ENCODE peak calls at places on chromosomes 16 and 17, in seven cellular contexts. One of them, this sample, is unnamed.

GRCh38 chr16:55853114-55853513 is 20.2 kb upstream of the CES1 start:
- DNase-seq in heart right ventricle: no peak
- DNase-seq in stomach: no peak
- DNase-seq in right lobe of liver: no peak
- DNase-seq in ovary: no peak
- DNase-seq in spleen: no peak
- DNase-seq in uterus: no peak
- DNase-seq in this sample: no peak

GRCh38 chr16:19223235-19223847 is 55.3 kb downstream of the SYT17 start:
- DNase-seq in ovary: no peak
- DNase-seq in uterus: no peak
- DNase-seq in stomach: peak; percentile 81
- DNase-seq in heart right ventricle: no peak
- DNase-seq in spleen: no peak
- DNase-seq in right lobe of liver: no peak
- DNase-seq in this sample: peak; percentile 80

GRCh38 chr16:2816751-2817495 is at the start of gene PRSS21:
- DNase-seq in ovary: no peak
- DNase-seq in spleen: peak; percentile 66
- DNase-seq in right lobe of liver: no peak
- DNase-seq in uterus: no peak
- DNase-seq in heart right ventricle: no peak
- DNase-seq in stomach: no peak
- DNase-seq in this sample: no peak

GRCh38 chr16:88768041-88768876 is 16.8 kb downstream of the PIEZO1 start:
- DNase-seq in ovary: peak; percentile 76
- DNase-seq in uterus: peak; percentile 63
- DNase-seq in spleen: no peak
- DNase-seq in right lobe of liver: peak; percentile 81
- DNase-seq in heart right ventricle: peak; percentile 53
- DNase-seq in stomach: no peak
- DNase-seq in this sample: no peak

GRCh38 chr17:55742272-55743102 is 8.4 kb upstream of the PCTP start:
- DNase-seq in spleen: no peak
- DNase-seq in right lobe of liver: no peak
- DNase-seq in heart right ventricle: no peak
- DNase-seq in ovary: no peak
- DNase-seq in uterus: no peak
- DNase-seq in stomach: no peak
- DNase-seq in this sample: no peak

GRCh38 chr17:40290629-40291296 is 3.1 kb downstream of the CDC6 start:
- DNase-seq in heart right ventricle: no peak
- DNase-seq in right lobe of liver: no peak
- DNase-seq in uterus: no peak
- DNase-seq in spleen: no peak
- DNase-seq in stomach: peak; percentile 46
- DNase-seq in ovary: no peak
- DNase-seq in this sample: no peak

GRCh38 chr17:63293310-63293709 is 152.8 kb downstream of the CYB561 start:
- DNase-seq in right lobe of liver: no peak
- DNase-seq in stomach: no peak
- DNase-seq in uterus: no peak
- DNase-seq in heart right ventricle: no peak
- DNase-seq in spleen: no peak
- DNase-seq in ovary: no peak
- DNase-seq in this sample: no peak

GRCh38 chr17:42340691-42341127 is 47.5 kb downstream of the STAT3 start:
- DNase-seq in uterus: no peak
- DNase-seq in stomach: no peak
- DNase-seq in spleen: no peak
- DNase-seq in right lobe of liver: no peak
- DNase-seq in ovary: no peak
- DNase-seq in heart right ventricle: no peak
- DNase-seq in this sample: no peak

GRCh38 chr16:10314811-10315210 is 71.0 kb upstream of the ATF7IP2 start:
- DNase-seq in uterus: no peak
- DNase-seq in stomach: no peak
- DNase-seq in right lobe of liver: no peak
- DNase-seq in spleen: no peak
- DNase-seq in ovary: no peak
- DNase-seq in heart right ventricle: no peak
- DNase-seq in this sample: no peak

GRCh38 chr17:34125010-34125409 is 130.1 kb upstream of the CCL2 start:
- DNase-seq in stomach: no peak
- DNase-seq in spleen: no peak
- DNase-seq in right lobe of liver: no peak
- DNase-seq in uterus: no peak
- DNase-seq in ovary: no peak
- DNase-seq in heart right ventricle: no peak
- DNase-seq in this sample: no peak

GRCh38 chr17:20156196-20157077 is 147.3 kb downstream of the SPECC1 start:
- DNase-seq in uterus: peak; percentile 18
- DNase-seq in heart right ventricle: peak; percentile 28
- DNase-seq in stomach: peak; percentile 49
- DNase-seq in ovary: peak; percentile 59
- DNase-seq in right lobe of liver: no peak
- DNase-seq in spleen: peak; percentile 87
- DNase-seq in this sample: peak; percentile 58

GRCh38 chr17:79619636-79620206 is 8.9 kb upstream of the RBFOX3 start:
- DNase-seq in heart right ventricle: no peak
- DNase-seq in uterus: peak; percentile 5
- DNase-seq in ovary: no peak
- DNase-seq in spleen: peak; percentile 23
- DNase-seq in stomach: no peak
- DNase-seq in right lobe of liver: peak; percentile 26
- DNase-seq in this sample: peak; percentile 17

GRCh38 chr17:53516643-53517042 is 306.1 kb upstream of the KIF2B start:
- DNase-seq in right lobe of liver: no peak
- DNase-seq in uterus: no peak
- DNase-seq in ovary: no peak
- DNase-seq in spleen: no peak
- DNase-seq in heart right ventricle: no peak
- DNase-seq in stomach: no peak
- DNase-seq in this sample: no peak

GRCh38 chr17:31525801-31526549 is 134.5 kb downstream of the RAB11FIP4 start:
- DNase-seq in ovary: no peak
- DNase-seq in heart right ventricle: no peak
- DNase-seq in spleen: peak; percentile 65
- DNase-seq in uterus: no peak
- DNase-seq in stomach: no peak
- DNase-seq in right lobe of liver: peak; percentile 67
- DNase-seq in this sample: no peak

GRCh38 chr16:56774009-56774408 is 44.1 kb downstream of the NUP93 start:
- DNase-seq in right lobe of liver: no peak
- DNase-seq in spleen: no peak
- DNase-seq in ovary: no peak
- DNase-seq in uterus: no peak
- DNase-seq in stomach: no peak
- DNase-seq in heart right ventricle: no peak
- DNase-seq in this sample: no peak

GRCh38 chr17:50241431-50241830 is 32.8 kb upstream of the TMEM92 start:
- DNase-seq in right lobe of liver: no peak
- DNase-seq in ovary: no peak
- DNase-seq in heart right ventricle: no peak
- DNase-seq in spleen: no peak
- DNase-seq in stomach: no peak
- DNase-seq in uterus: no peak
- DNase-seq in this sample: no peak

GRCh38 chr17:5785867-5786509 is 201.7 kb upstream of the NLRP1 start:
- DNase-seq in right lobe of liver: no peak
- DNase-seq in heart right ventricle: no peak
- DNase-seq in ovary: no peak
- DNase-seq in uterus: no peak
- DNase-seq in stomach: no peak
- DNase-seq in spleen: no peak
- DNase-seq in this sample: no peak

GRCh38 chr16:55367796-55368195 is 43.8 kb downstream of the IRX6 start:
- DNase-seq in spleen: no peak
- DNase-seq in ovary: no peak
- DNase-seq in stomach: no peak
- DNase-seq in heart right ventricle: no peak
- DNase-seq in right lobe of liver: no peak
- DNase-seq in uterus: no peak
- DNase-seq in this sample: no peak

GRCh38 chr16:72946063-72946462 is 101.9 kb downstream of the ZFHX3 start:
- DNase-seq in stomach: no peak
- DNase-seq in uterus: no peak
- DNase-seq in right lobe of liver: peak; percentile 78
- DNase-seq in ovary: no peak
- DNase-seq in spleen: no peak
- DNase-seq in heart right ventricle: no peak
- DNase-seq in this sample: no peak

GRCh38 chr17:40433551-40434384 is 9.5 kb upstream of the IGFBP4 start:
- DNase-seq in heart right ventricle: no peak
- DNase-seq in uterus: peak; percentile 28
- DNase-seq in spleen: peak; percentile 57
- DNase-seq in ovary: no peak
- DNase-seq in stomach: no peak
- DNase-seq in right lobe of liver: peak; percentile 50
- DNase-seq in this sample: no peak

GRCh38 chr16:65032397-65032796 is 89.5 kb downstream of the CDH11 start:
- DNase-seq in stomach: no peak
- DNase-seq in spleen: no peak
- DNase-seq in heart right ventricle: no peak
- DNase-seq in ovary: no peak
- DNase-seq in right lobe of liver: no peak
- DNase-seq in uterus: no peak
- DNase-seq in this sample: no peak

GRCh38 chr17:59370580-59371299 is 39.3 kb downstream of the YPEL2 start:
- DNase-seq in right lobe of liver: no peak
- DNase-seq in stomach: no peak
- DNase-seq in heart right ventricle: no peak
- DNase-seq in spleen: no peak
- DNase-seq in uterus: no peak
- DNase-seq in ovary: no peak
- DNase-seq in this sample: peak; percentile 45
- H3K4me1 ChIP-seq in right lobe of liver: peaks cover 73% of the 10 kb centered on the region
- H3K4me1 ChIP-seq in stomach: peaks cover 92% of the 10 kb centered on the region
- H3K4me1 ChIP-seq in heart right ventricle: peaks cover 100% of the 10 kb centered on the region
- H3K4me1 ChIP-seq in spleen: peaks cover 100% of the 10 kb centered on the region
- H3K4me1 ChIP-seq in uterus: peaks cover 63% of the 10 kb centered on the region
- H3K4me1 ChIP-seq in ovary: peaks cover 45% of the 10 kb centered on the region
- H3K4me1 ChIP-seq in this sample: peaks cover 84% of the 10 kb centered on the region

GRCh38 chr16:4273858-4274291 is 1.1 kb upstream of the TFAP4 start:
- DNase-seq in spleen: peak; percentile 89
- DNase-seq in ovary: peak; percentile 63
- DNase-seq in right lobe of liver: peak; percentile 55
- DNase-seq in uterus: peak; percentile 61
- DNase-seq in heart right ventricle: peak; percentile 71
- DNase-seq in stomach: peak; percentile 62
- DNase-seq in this sample: peak; percentile 74
- TF ChIP-seq CTCF in spleen: no peak
- TF ChIP-seq CTCF in ovary: peak; percentile 13
- TF ChIP-seq CTCF in right lobe of liver: peak; percentile 35
- TF ChIP-seq CTCF in uterus: peak; percentile 36
- TF ChIP-seq CTCF in heart right ventricle: peak; percentile 15
- TF ChIP-seq CTCF in stomach: no peak
- TF ChIP-seq CTCF in this sample: no peak

GRCh38 chr16:75251280-75252048 is at the start of gene BCAR1:
- DNase-seq in uterus: peak; percentile 89
- DNase-seq in heart right ventricle: peak; percentile 91
- DNase-seq in ovary: peak; percentile 89
- DNase-seq in right lobe of liver: peak; percentile 94
- DNase-seq in stomach: peak; percentile 93
- DNase-seq in spleen: peak; percentile 85
- DNase-seq in this sample: peak; percentile 91
- H3K4me3 ChIP-seq in uterus: peak within 1 kb of the TSS; percentile 65
- H3K4me3 ChIP-seq in heart right ventricle: peak within 1 kb of the TSS; percentile 88
- H3K4me3 ChIP-seq in ovary: peak within 1 kb of the TSS; percentile 68
- H3K4me3 ChIP-seq in right lobe of liver: peak within 1 kb of the TSS; percentile 87
- H3K4me3 ChIP-seq in stomach: peak within 1 kb of the TSS; percentile 84
- H3K4me3 ChIP-seq in spleen: peak within 1 kb of the TSS; percentile 55
- H3K4me3 ChIP-seq in this sample: peak within 1 kb of the TSS; percentile 72

GRCh38 chr17:46028969-46029565 is 30.0 kb downstream of the STH start:
- DNase-seq in right lobe of liver: no peak
- DNase-seq in spleen: no peak
- DNase-seq in heart right ventricle: no peak
- DNase-seq in stomach: no peak
- DNase-seq in ovary: no peak
- DNase-seq in uterus: no peak
- DNase-seq in this sample: no peak
- H3K4me1 ChIP-seq in right lobe of liver: no peaks in the 10 kb centered on the region
- H3K4me1 ChIP-seq in spleen: peaks cover 54% of the 10 kb centered on the region
- H3K4me1 ChIP-seq in heart right ventricle: peaks cover 21% of the 10 kb centered on the region
- H3K4me1 ChIP-seq in stomach: no peaks in the 10 kb centered on the region
- H3K4me1 ChIP-seq in ovary: no peaks in the 10 kb centered on the region
- H3K4me1 ChIP-seq in uterus: no peaks in the 10 kb centered on the region
- H3K4me1 ChIP-seq in this sample: no peaks in the 10 kb centered on the region

DNA sequence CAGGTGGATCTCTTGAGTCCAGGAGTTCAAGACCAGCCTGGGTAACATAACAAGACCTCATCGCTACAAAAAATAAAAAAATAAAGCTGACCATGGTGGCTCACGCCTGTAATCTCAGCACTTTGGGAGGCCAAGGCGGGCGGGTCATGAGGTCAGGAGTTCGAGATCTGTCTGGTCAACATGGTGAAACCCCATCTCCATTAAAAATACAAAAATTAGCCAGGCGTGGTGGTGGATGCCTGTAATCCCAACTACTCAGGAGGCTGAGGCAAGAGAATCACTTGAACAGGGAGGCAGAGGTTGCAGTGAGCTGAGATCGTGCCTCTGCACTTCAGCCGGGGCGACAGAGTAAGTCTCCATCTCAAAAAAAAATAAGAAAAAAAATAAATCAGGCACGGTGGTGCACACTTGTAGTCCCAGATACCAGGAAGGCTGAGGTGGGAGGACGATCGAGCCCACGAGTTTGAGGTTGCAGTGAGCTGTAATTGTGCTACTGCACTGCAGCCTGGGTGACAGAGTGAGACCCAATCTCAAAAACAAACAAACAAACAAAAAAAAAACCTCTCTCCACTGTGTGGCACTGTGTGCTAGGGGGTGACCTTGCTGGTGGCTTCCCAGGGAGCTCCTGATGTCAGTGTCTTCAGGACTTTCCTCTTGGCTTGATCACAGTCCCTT is 19.8 kb upstream of the MAPK3 start:
- DNase-seq in right lobe of liver: no peak
- DNase-seq in heart right ventricle: no peak
- DNase-seq in stomach: no peak
- DNase-seq in uterus: no peak
- DNase-seq in ovary: no peak
- DNase-seq in spleen: no peak
- DNase-seq in this sample: no peak
- TF ChIP-seq CTCF in right lobe of liver: no peak
- TF ChIP-seq CTCF in heart right ventricle: no peak
- TF ChIP-seq CTCF in stomach: no peak
- TF ChIP-seq CTCF in uterus: no peak
- TF ChIP-seq CTCF in ovary: no peak
- TF ChIP-seq CTCF in spleen: no peak
- TF ChIP-seq CTCF in this sample: no peak